ENCODE peak calls at places on chromosomes 6 and 20, in eight cellular contexts. W is neural progenitor cell; Z is cardiac muscle cell; C is mesothelial cell of epicardium; A is CD4-positive, alpha-beta T cell; X is endothelial cell; K is esophagus squamous epithelium; T is MCF 10A. B is an unnamed sample.

GRCh38 chr6:52360601-52361346 is 1.2 kb upstream of the PAQR8 start:
- DNase-seq in W (no peak), Z (no peak), C (no peak), A (no peak), X (no peak), K (no peak), T (no peak), B (no peak)

GRCh38 chr20:5065489-5066383 is 54.0 kb downstream of the PCNA start:
- DNase-seq in W (no peak), Z (peak; percentile 90), C (no peak), A (no peak), X (no peak), K (peak; percentile 17), T (peak; percentile 99), B (no peak)

GRCh38 chr20:20733943-20734342 is 21.5 kb upstream of the RALGAPA2 start:
- DNase-seq in W (no peak), Z (no peak), C (no peak), A (no peak), X (no peak), K (no peak), T (no peak), B (no peak)

GRCh38 chr20:34268851-34269668 is 27.8 kb downstream of the ASIP start:
- DNase-seq in W (peak; percentile 53), Z (peak; percentile 45), C (no peak), A (peak; percentile 22), X (peak; percentile 53), K (no peak), T (no peak), B (no peak)

GRCh38 chr20:21505161-21505809 is 8.6 kb downstream of the NKX2-2 start:
- DNase-seq in W (peak; percentile 89), Z (peak; percentile 51), C (peak; percentile 68), A (peak; percentile 73), X (peak; percentile 90), K (no peak), T (peak; percentile 48), B (no peak)

GRCh38 chr6:93398723-93399122 is 20.6 kb downstream of the EPHA7 start:
- DNase-seq in W (no peak), Z (no peak), C (no peak), A (no peak), X (no peak), K (no peak), T (no peak), B (no peak)

GRCh38 chr6:46688966-46689335 is 1.3 kb downstream of the TDRD6 start:
- DNase-seq in W (no peak), Z (no peak), C (no peak), A (no peak), X (no peak), K (no peak), T (no peak), B (no peak)

GRCh38 chr6:81451787-81452186 is 300.7 kb downstream of the TENT5A start:
- DNase-seq in W (no peak), Z (peak; percentile 91), C (no peak), A (no peak), X (no peak), K (no peak), T (peak; percentile 84), B (no peak)

DNA sequence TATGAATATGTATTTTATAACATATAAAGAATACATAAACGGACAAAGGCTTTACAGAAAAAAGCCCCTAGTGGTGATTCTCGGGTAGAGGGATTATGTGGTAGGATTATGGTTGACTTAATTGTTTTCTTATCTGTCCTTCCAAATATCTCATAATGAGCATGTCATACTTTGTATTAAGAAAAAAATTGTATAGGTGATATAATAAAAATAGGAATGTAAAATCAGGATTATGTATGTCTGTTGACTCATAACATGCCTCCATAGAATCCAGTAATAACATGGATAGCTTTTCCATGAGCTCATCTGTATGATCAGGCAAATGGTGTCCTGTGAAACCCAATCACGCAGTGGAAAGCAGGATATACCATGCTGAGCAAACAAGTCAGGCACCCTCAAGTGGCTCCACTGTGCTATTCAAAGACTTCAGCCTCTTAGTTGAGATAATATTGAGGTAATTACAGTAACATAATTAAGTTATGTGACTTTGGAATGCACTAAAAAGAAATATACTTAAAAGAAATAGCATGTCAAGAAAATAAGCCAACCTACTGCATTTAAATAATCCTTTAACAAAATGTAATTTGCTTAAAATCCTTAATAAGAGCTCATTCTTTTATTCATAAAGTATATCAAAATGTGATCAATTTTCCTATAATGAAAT is 39.6 kb upstream of the PRELID3B start:
- DNase-seq in W (no peak), Z (peak; percentile 12), C (no peak), A (no peak), X (no peak), K (no peak), T (no peak), B (no peak)
- TF ChIP-seq CTCF in W (peak; percentile 48), Z (peak; percentile 39), C (peak; percentile 57), A (peak; percentile 60), X (peak; percentile 71), K (no peak), T (peak; percentile 22), B (peak; percentile 36)

DNA sequence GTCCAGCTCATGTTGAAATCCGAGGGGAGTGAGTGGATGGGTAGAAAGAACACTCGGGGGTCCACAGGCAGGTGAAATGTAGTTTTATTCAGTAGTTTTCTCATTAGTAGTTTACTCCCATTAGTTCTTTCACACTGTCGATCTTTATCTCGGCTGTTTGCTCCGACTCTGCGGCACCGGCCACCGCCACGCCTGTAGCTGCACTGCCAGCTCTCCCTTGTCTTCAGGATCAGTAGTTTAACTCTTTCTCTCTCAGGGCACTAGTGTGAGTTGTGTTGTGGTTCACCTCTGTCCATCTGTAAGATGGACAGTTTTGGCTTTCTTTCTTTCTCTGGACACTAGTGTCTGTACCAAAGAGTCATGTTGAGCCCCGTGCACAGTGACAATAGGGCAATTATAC is 195.7 kb downstream of the LMBRD1 start:
- DNase-seq in W (no peak), Z (no peak), C (no peak), A (no peak), X (no peak), K (no peak), T (no peak), B (no peak)
- TF ChIP-seq CTCF in W (no peak), Z (no peak), C (no peak), A (no peak), X (no peak), K (no peak), T (no peak), B (no peak)

DNA sequence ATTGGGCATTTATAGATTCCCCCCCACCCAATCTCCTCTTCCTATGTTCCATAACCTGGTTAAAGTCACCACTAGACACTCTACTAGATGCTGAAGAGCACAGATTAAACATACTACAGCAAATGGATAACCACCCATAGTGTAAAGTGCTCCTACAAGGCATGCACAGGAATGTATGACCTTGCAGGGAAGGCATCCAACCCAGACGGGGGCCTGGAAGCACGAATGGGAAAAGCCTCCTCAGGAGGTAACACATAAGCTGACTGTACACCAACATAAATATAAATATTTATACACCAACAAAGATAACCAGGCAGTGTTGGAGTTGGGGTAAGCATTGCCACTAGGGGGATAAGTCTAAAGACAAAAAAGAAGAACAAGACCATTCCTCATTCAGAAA is 691.7 kb downstream of the GRIK2 start:
- DNase-seq in W (no peak), Z (no peak), C (no peak), A (no peak), X (no peak), K (no peak), T (no peak), B (no peak)
- TF ChIP-seq CTCF in W (peak; percentile 26), Z (no peak), C (no peak), A (no peak), X (no peak), K (no peak), T (no peak), B (no peak)

GRCh38 chr6:155415953-155416352 is 39.7 kb downstream of the NOX3 start:
- DNase-seq in W (no peak), Z (no peak), C (no peak), A (no peak), X (no peak), K (no peak), T (no peak), B (no peak)
- TF ChIP-seq CTCF in W (no peak), Z (no peak), C (no peak), A (no peak), X (no peak), K (no peak), T (no peak), B (no peak)

GRCh38 chr20:61161649-61162210 is 90.3 kb upstream of the CDH4 start:
- DNase-seq in W (no peak), Z (no peak), C (no peak), A (no peak), X (no peak), K (no peak), T (no peak), B (no peak)
- TF ChIP-seq CTCF in W (no peak), Z (no peak), C (no peak), A (no peak), X (no peak), K (no peak), T (peak; percentile 12), B (peak; percentile 39)

DNA sequence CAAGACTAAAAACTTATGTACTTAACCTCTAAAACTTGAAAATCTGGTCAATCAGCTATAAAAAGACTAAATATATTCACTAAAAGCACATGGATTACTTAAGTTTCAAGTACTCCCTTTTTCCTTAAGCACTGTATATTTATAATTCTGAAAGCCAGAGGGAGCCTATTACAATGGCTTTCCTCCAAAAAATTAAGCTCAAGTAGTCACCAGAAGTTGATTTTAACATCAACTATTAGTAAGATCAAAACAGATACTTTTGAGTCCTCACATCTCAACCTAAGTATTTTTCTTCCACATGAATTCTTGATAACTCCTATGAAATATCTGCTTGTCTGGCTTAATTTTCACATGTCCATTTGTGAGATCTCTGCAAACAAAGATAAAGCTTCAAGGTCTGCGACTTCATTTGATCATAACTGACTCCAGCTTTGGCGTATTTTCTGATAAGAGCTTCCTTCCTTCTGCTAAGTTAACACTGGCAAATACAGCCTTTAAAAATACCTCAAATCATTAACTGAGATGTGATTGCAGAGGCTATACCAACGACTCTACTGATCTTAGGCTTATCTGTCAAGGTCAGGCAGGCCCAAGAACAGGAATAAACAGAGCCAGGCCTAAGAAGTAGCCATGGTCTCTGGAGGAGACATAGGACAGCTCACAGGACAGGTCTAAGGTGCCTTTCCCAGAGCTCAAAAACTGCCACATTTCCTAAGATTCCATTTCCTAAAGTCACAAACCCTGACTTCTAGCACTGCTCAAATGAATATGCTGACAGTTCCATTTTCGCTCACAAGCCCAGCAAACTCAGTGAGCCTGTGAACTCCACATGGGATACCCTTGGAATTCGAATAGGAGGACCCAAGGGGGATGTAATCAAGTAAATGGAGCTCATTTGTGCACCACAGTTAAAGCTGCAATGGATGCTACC is 10.0 kb downstream of the SNX5 start:
- DNase-seq in W (no peak), Z (peak; percentile 40), C (no peak), A (no peak), X (no peak), K (no peak), T (no peak), B (no peak)
- TF ChIP-seq CTCF in W (no peak), Z (peak; percentile 16), C (no peak), A (no peak), X (no peak), K (no peak), T (no peak), B (no peak)